ENCODE peak calls at places on chromosomes 4 and X, in ten cellular contexts. C is LoVo; X is ELF-1; E is nucleus accumbens; A is activated T-helper 1 cell treated with anti-CD3 and anti-CD28 coated beads, Interleukin-2, amount 50 U/mL, for 16 hours; R is tibial artery; U is upper lobe of right lung; P is MG63; B is MM.1S; J is Panc1. G is an unnamed sample.

GRCh38 chr4:177547985-177548384 is 105.7 kb upstream of the AGA start:
- DNase-seq in C (no peak), X (no peak), E (no peak), A (no peak), R (no peak), U (no peak), P (no peak), B (no peak), J (no peak), G (no peak)

GRCh38 chr4:138007572-138007971 is 234.6 kb downstream of the SLC7A11 start:
- DNase-seq in C (no peak), X (no peak), E (no peak), A (no peak), R (no peak), U (no peak), P (no peak), B (no peak), J (no peak), G (no peak)

GRCh38 chrX:66717926-66718325 is 79.0 kb upstream of the EDA2R start:
- DNase-seq in C (no peak), X (no peak), E (no peak), A (no peak), R (no peak), U (no peak), P (no peak), B (no peak), J (no peak), G (no peak)

GRCh38 chr4:85751907-85752306 is 277.0 kb downstream of the ARHGAP24 start:
- DNase-seq in C (no peak), X (no peak), E (no peak), A (no peak), R (no peak), U (no peak), P (no peak), B (no peak), J (no peak), G (no peak)

GRCh38 chrX:2425281-2426071 is 75.3 kb downstream of the DHRSX start:
- DNase-seq in C (no peak), X (peak), E (no peak), A (no peak), R (no peak), U (no peak), P (no peak), B (no peak), J (no peak), G (no peak)

GRCh38 chr4:43014266-43014665 is 121.8 kb downstream of the GRXCR1 start:
- DNase-seq in C (no peak), X (no peak), E (no peak), A (no peak), R (no peak), U (no peak), P (no peak), B (no peak), J (no peak), G (no peak)

GRCh38 chr4:58961925-58962324 is 1851.7 kb upstream of the IGFBP7 start:
- DNase-seq in C (no peak), X (no peak), E (no peak), A (no peak), R (no peak), U (no peak), P (no peak), B (no peak), J (no peak), G (no peak)

GRCh38 chrX:17987783-17988182 is 126.7 kb upstream of the RAI2 start:
- DNase-seq in C (no peak), X (no peak), E (no peak), A (no peak), R (no peak), U (no peak), P (no peak), B (peak), J (no peak), G (no peak)

GRCh38 chr4:112562254-112562653 is 46.3 kb upstream of the NEUROG2 start:
- DNase-seq in C (no peak), X (no peak), E (no peak), A (no peak), R (no peak), U (no peak), P (no peak), B (no peak), J (no peak), G (no peak)

GRCh38 chr4:175469519-175469918 is 342.5 kb downstream of the GPM6A start:
- DNase-seq in C (no peak), X (peak), E (no peak), A (no peak), R (no peak), U (no peak), P (peak), B (no peak), J (peak), G (no peak)

GRCh38 chr4:15756361-15756861 is 21.7 kb upstream of the CD38 start:
- DNase-seq in C (no peak), X (no peak), E (no peak), A (peak), R (no peak), U (no peak), P (peak), B (peak), J (no peak), G (no peak)